ENCODE peak calls at places on chromosomes 13 and 19, in four cellular contexts. I is RPMI7951, Z is prostate gland, F is T-helper 1 cell. X is an unnamed sample.

GRCh38 chr13:92355213-92355612 is 871.4 kb upstream of the GPC6 start:
- DNase-seq in F (no peak), I (peak), Z (peak), X (no peak)

GRCh38 chr19:38890686-38891085 is 8.7 kb downstream of the SIRT2 start:
- DNase-seq in F (no peak), I (no peak), Z (no peak), X (no peak)

GRCh38 chr19:31499281-31499680 is 150.0 kb upstream of the TSHZ3 start:
- DNase-seq in Z (no peak), I (no peak), F (no peak), X (no peak)

GRCh38 chr13:21879263-21879914 is 208.5 kb downstream of the FGF9 start:
- DNase-seq in Z (no peak), I (no peak), F (no peak), X (no peak)

GRCh38 chr19:2544576-2545415 is 68.9 kb downstream of the GADD45B start:
- DNase-seq in F (no peak), I (no peak), Z (no peak), X (no peak)

GRCh38 chr13:98892821-98893220 is 85.0 kb downstream of the DOCK9 start:
- DNase-seq in F (no peak), Z (no peak), I (no peak), X (no peak)

GRCh38 chr19:40133491-40133890 is 42.7 kb upstream of the ZNF780A start:
- DNase-seq in Z (no peak), I (no peak), F (no peak), X (no peak)

GRCh38 chr13:45369116-45369515 is 28.1 kb upstream of the TPT1 start:
- DNase-seq in Z (no peak), I (no peak), F (no peak), X (no peak)

GRCh38 chr19:31255174-31255862 is 93.9 kb downstream of the TSHZ3 start:
- DNase-seq in Z (no peak), I (peak), F (no peak), X (no peak)

GRCh38 chr13:76570485-76570884 is 315.7 kb downstream of the KCTD12 start:
- DNase-seq in F (no peak), I (no peak), Z (no peak), X (no peak)

GRCh38 chr13:92317066-92317465 is 909.5 kb upstream of the GPC6 start:
- DNase-seq in F (no peak), Z (no peak), I (peak), X (no peak)

GRCh38 chr13:50379584-50379983 is 364.3 kb downstream of the KCNRG start:
- DNase-seq in I (no peak), Z (no peak), F (no peak), X (no peak)

GRCh38 chr13:52405767-52406494 is at the start of gene THSD1:
- DNase-seq in I (peak), Z (peak), F (no peak), X (peak)

GRCh38 chr19:47766670-47767069 is 11.8 kb upstream of the SELENOW start:
- DNase-seq in F (no peak), I (no peak), Z (no peak), X (no peak)

GRCh38 chr13:110023729-110024645 is 237.6 kb upstream of the IRS2 start:
- DNase-seq in I (no peak), Z (no peak), F (no peak), X (no peak)